ENCODE peak calls at places on chromosome 18, in eight cellular contexts. B is lower lobe of right lung, R is astrocyte of the cerebellum, W is endothelial cell, Q is activated B cell treated with CpG ODN at 0.5 μM for 24 hours, Y is dorsolateral prefrontal cortex, O is progenitor cell of endocrine pancreas, Z is astrocyte. U is an unnamed sample.

GRCh38 chr18:44920441-44920840 is 239.8 kb downstream of the SETBP1 start:
- DNase-seq in B (no peak), R (no peak), W (no peak), Q (no peak), Y (no peak), O (no peak), Z (peak; percentile 47), U (no peak)

GRCh38 chr18:23422751-23423418 is 30.2 kb upstream of the RIOK3 start:
- DNase-seq in B (peak; percentile 86), R (no peak), W (no peak), Q (peak; percentile 22), Y (no peak), O (no peak), Z (peak; percentile 34), U (no peak)

GRCh38 chr18:74669136-74669798 is 71.6 kb downstream of the ZNF407 start:
- DNase-seq in B (no peak), R (no peak), W (no peak), Q (no peak), Y (no peak), O (no peak), Z (no peak), U (no peak)

GRCh38 chr18:24628360-24628759 is 167.9 kb downstream of the HRH4 start:
- DNase-seq in B (no peak), R (no peak), W (no peak), Q (no peak), Y (no peak), O (no peak), Z (no peak), U (no peak)

GRCh38 chr18:58496937-58497336 is 132.0 kb downstream of the ALPK2 start:
- DNase-seq in B (no peak), R (no peak), W (peak; percentile 46), Q (no peak), Y (no peak), O (no peak), Z (no peak), U (no peak)

GRCh38 chr18:10049721-10050120 is 135.9 kb downstream of the VAPA start:
- DNase-seq in B (no peak), R (no peak), W (no peak), Q (no peak), Y (no peak), O (no peak), Z (no peak), U (no peak)

GRCh38 chr18:52009958-52010357 is 330.0 kb upstream of the DCC start:
- DNase-seq in B (no peak), R (no peak), W (no peak), Q (no peak), Y (no peak), O (no peak), Z (no peak), U (no peak)

GRCh38 chr18:9531791-9532410 is 56.6 kb downstream of the RALBP1 start:
- DNase-seq in B (no peak), R (no peak), W (no peak), Q (no peak), Y (no peak), O (no peak), Z (peak; percentile 26), U (no peak)

GRCh38 chr18:58135806-58136331 is 91.8 kb downstream of the NEDD4L start:
- DNase-seq in B (no peak), R (peak; percentile 53), W (peak; percentile 70), Q (peak; percentile 25), Y (peak; percentile 40), O (peak; percentile 27), Z (peak; percentile 38), U (no peak)

GRCh38 chr18:53771664-53772063 is 452.8 kb downstream of the MBD2 start:
- DNase-seq in B (no peak), R (no peak), W (no peak), Q (no peak), Y (no peak), O (no peak), Z (no peak), U (no peak)

GRCh38 chr18:63492851-63493250 is 16.1 kb downstream of the SERPINB5 start:
- DNase-seq in B (no peak), R (no peak), W (no peak), Q (no peak), Y (no peak), O (no peak), Z (no peak), U (no peak)

GRCh38 chr18:23658296-23658695 is 4.4 kb downstream of the ANKRD29 start:
- DNase-seq in B (no peak), R (no peak), W (no peak), Q (no peak), Y (no peak), O (no peak), Z (no peak), U (no peak)

GRCh38 chr18:9094307-9095226 is 7.9 kb upstream of the NDUFV2 start:
- DNase-seq in B (no peak), R (no peak), W (no peak), Q (no peak), Y (no peak), O (no peak), Z (peak; percentile 86), U (no peak)

GRCh38 chr18:76553715-76554603 is 58.9 kb upstream of the ZNF516 start:
- DNase-seq in B (no peak), R (no peak), W (no peak), Q (no peak), Y (no peak), O (no peak), Z (no peak), U (no peak)

GRCh38 chr18:33600846-33601245 is 22.8 kb downstream of the ASXL3 start:
- DNase-seq in B (no peak), R (no peak), W (no peak), Q (no peak), Y (no peak), O (no peak), Z (no peak), U (no peak)

GRCh38 chr18:23186781-23187180 is 51.5 kb downstream of the CABLES1 start:
- DNase-seq in B (no peak), R (no peak), W (no peak), Q (no peak), Y (no peak), O (no peak), Z (no peak), U (no peak)

GRCh38 chr18:8890957-8891464 is 185.7 kb downstream of the MTCL1 start:
- DNase-seq in B (no peak), R (peak; percentile 79), W (no peak), Q (no peak), Y (no peak), O (no peak), Z (peak; percentile 98), U (no peak)

GRCh38 chr18:62566199-62566598 is 43.4 kb downstream of the ZCCHC2 start:
- DNase-seq in B (no peak), R (peak; percentile 5), W (peak; percentile 31), Q (no peak), Y (peak; percentile 53), O (no peak), Z (no peak), U (no peak)

DNA sequence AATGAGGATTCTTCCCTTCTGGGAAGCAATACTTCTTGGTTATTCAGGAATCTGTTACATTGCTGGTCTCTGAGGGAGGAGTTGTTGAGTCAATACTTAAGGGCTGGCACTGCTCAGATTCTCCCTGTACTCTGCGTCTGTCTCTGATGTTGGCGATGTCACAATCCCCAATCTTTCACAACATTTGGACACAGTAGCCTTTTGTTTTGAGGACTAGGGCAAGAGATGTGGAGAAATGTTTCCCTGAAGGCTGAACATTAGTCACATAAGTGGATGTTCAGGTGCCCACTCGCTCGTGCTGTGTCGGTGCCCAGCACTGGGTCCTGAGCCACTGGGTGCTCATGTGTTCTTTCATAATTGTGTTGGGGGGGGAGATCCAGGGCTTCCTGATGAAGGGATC is 55.0 kb downstream of the MAPK4 start:
- DNase-seq in B (no peak), R (no peak), W (no peak), Q (no peak), Y (no peak), O (no peak), Z (no peak), U (no peak)
- TF ChIP-seq CTCF in B (no peak), R (no peak), W (no peak), Q (no peak), Y (no peak), O (no peak), Z (no peak), U (no peak)

DNA sequence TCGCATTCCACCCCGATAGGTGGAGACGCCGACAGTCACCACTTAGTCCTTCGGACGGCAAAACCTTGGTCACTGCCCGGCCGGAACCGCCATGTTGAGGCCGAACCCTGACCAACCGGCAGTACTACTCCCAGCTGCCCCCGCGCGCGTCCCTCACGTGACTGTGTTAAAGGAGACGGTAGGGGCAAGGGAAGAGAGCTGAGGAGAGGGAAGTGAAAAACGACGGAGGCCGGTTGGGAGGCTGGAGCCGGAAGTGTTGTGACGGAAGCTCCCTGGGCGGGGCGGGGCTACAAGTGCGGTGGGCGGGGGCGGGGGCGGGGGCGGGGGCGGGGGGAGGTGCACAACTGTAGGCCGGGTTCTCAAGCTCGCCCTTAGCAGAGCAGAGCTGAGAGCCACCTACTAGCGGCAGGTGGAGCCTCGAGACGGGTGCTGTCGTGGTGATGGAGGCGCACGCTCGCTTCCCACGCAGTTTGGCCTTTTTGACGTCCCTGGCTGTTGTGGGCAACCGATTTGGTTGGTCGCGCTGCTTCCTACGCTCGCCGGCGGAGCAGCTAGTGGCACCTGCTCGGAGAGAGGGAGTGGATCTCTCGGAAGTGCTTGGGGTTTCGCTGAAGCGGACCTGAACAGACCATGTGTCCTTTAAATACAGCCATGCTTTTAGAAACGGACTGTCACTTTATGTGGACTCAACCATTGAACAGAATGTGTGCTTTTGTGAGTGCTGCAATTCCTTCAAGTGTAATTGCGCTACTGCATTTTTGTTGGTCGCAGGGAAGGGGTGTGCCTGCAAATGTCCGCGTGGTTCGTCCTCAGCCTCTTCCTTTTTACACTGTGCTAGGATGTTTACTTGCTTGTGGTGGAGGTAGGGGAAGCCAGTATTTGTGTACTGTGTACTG is at the start of gene TRAPPC8:
- DNase-seq in B (peak; percentile 99), R (peak; percentile 97), W (peak; percentile 94), Q (peak; percentile 94), Y (peak; percentile 99), O (peak; percentile 93), Z (peak; percentile 97), U (peak; percentile 92)
- TF ChIP-seq CTCF in B (no peak), R (peak; percentile 7), W (no peak), Q (no peak), Y (peak; percentile 14), O (no peak), Z (no peak), U (no peak)

DNA sequence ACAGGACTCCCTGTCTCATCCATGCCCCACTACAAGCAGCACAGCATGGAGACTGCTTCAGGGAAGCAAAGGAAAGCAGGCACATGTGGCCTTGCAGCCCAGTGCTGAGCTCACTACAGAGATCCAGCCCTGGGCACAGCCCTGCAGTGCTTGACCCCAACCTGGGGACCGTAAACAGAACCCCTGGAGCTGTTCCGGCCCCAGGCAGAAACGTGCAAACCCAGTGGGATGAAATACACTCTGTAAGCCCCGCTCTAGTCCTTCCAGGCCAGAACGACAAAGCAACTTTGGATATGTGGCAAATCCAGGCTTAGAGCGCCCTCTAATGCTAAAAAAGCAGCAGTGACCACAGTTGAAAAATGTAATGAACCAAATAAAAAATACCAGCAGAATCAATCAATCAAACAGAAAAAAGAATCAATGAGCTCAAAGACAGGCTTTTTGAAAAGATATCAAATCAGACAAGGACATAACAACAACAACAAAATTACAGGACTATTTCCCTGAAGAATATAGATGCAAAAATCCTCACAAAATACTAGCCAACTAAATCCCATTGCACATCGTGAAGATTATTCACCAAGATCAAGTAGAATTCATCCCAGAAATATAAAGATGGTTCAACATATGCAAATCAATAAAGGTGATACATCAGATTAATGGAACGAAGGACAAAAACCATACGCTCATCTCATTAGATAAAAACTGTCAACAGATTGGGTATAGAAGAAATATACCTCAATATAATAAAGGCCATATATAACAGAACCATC is 45.6 kb downstream of the ZNF519 start:
- DNase-seq in B (no peak), R (no peak), W (peak; percentile 35), Q (no peak), Y (no peak), O (no peak), Z (peak; percentile 12), U (no peak)
- TF ChIP-seq CTCF in B (peak; percentile 49), R (peak; percentile 68), W (peak; percentile 67), Q (no peak), Y (peak; percentile 50), O (peak; percentile 90), Z (peak; percentile 74), U (peak; percentile 73)

GRCh38 chr18:31101148-31102019 is 837 bp downstream of the DSC2 start:
- DNase-seq in B (peak; percentile 89), R (no peak), W (peak; percentile 64), Q (no peak), Y (peak; percentile 59), O (peak; percentile 57), Z (no peak), U (peak; percentile 58)
- TF ChIP-seq CTCF in B (no peak), R (no peak), W (peak; percentile 16), Q (no peak), Y (no peak), O (peak; percentile 39), Z (no peak), U (no peak)